ENCODE peak calls at places on chromosomes 2 and 18, in four cellular contexts. P, J, M and I are unnamed samples.

GRCh38 chr2:226052772-226053416 is 653.4 kb downstream of the NYAP2 start:
- DNase-seq in P (no peak), J (no peak), M (no peak), I (no peak)

GRCh38 chr2:26838121-26838906 is 9.6 kb upstream of the DPYSL5 start:
- DNase-seq in P (peak; percentile 57), J (peak; percentile 36), M (no peak), I (no peak)

GRCh38 chr18:54712315-54712714 is 116.0 kb upstream of the RAB27B start:
- DNase-seq in P (peak; percentile 77), J (peak; percentile 87), M (no peak), I (no peak)

GRCh38 chr2:1988049-1988448 is 243.7 kb upstream of the PXDN start:
- DNase-seq in P (no peak), J (no peak), M (no peak), I (no peak)

GRCh38 chr2:10900216-10901109 is 11.3 kb upstream of the KCNF1 start:
- DNase-seq in P (no peak), J (peak; percentile 10), M (no peak), I (no peak)

GRCh38 chr18:58088723-58089074 is 44.7 kb downstream of the NEDD4L start:
- DNase-seq in P (no peak), J (no peak), M (no peak), I (no peak)

GRCh38 chr2:216057688-216058193 is 23.9 kb downstream of the PECR start:
- DNase-seq in P (no peak), J (peak; percentile 70), M (no peak), I (peak; percentile 87)

GRCh38 chr2:74186038-74186437 is 7.4 kb upstream of the MOB1A start:
- DNase-seq in P (no peak), J (no peak), M (no peak), I (peak; percentile 82)

GRCh38 chr2:44267269-44268258 is 7.7 kb upstream of the SLC3A1 start:
- DNase-seq in P (peak; percentile 80), J (no peak), M (no peak), I (no peak)

GRCh38 chr2:43454791-43455190 is 141.0 kb downstream of the THADA start:
- DNase-seq in P (no peak), J (no peak), M (no peak), I (no peak)

GRCh38 chr2:110105608-110106467 is 9.8 kb downstream of the MALL start:
- DNase-seq in P (peak; percentile 78), J (peak; percentile 66), M (no peak), I (no peak)

GRCh38 chr18:79517322-79517721 is 121.6 kb downstream of the NFATC1 start:
- DNase-seq in P (no peak), J (no peak), M (no peak), I (peak; percentile 80)

GRCh38 chr2:18987592-18988073 is 370.8 kb downstream of the OSR1 start:
- DNase-seq in P (peak; percentile 97), J (peak; percentile 95), M (peak; percentile 78), I (no peak)

GRCh38 chr2:228257379-228257778 is 75.9 kb upstream of the SPHKAP start:
- DNase-seq in P (no peak), J (no peak), M (no peak), I (no peak)

GRCh38 chr2:217756375-217757107 is 246.3 kb downstream of the TNS1 start:
- DNase-seq in P (peak; percentile 49), J (peak; percentile 64), M (peak; percentile 78), I (peak; percentile 88)

GRCh38 chr2:30979822-30980245 is 158.4 kb downstream of the GALNT14 start:
- DNase-seq in P (peak; percentile 62), J (peak; percentile 13), M (peak; percentile 26), I (no peak)

GRCh38 chr2:32990556-32990955 is 43.8 kb downstream of the LTBP1 start:
- DNase-seq in P (no peak), J (no peak), M (no peak), I (no peak)

GRCh38 chr2:137888845-137889244 is 75.4 kb upstream of the HNMT start:
- DNase-seq in P (peak; percentile 12), J (no peak), M (no peak), I (no peak)

GRCh38 chr2:127537142-127537541 is 1.7 kb downstream of the MYO7B start:
- DNase-seq in P (no peak), J (no peak), M (no peak), I (no peak)

GRCh38 chr2:27545348-27546141 is 37.3 kb upstream of the ZNF512 start:
- DNase-seq in P (no peak), J (peak; percentile 69), M (no peak), I (no peak)

GRCh38 chr2:45778720-45779171 is 127.3 kb downstream of the PRKCE start:
- DNase-seq in P (peak; percentile 83), J (peak; percentile 63), M (peak; percentile 30), I (no peak)

GRCh38 chr2:219495531-219496122 is 3.1 kb upstream of the GMPPA start:
- DNase-seq in P (peak; percentile 70), J (peak; percentile 74), M (peak; percentile 66), I (no peak)

GRCh38 chr2:162073776-162074578 is at the start of gene DPP4:
- DNase-seq in P (no peak), J (peak; percentile 22), M (peak; percentile 36), I (peak; percentile 87)

GRCh38 chr2:150750726-150751125 is 263.3 kb upstream of the RND3 start:
- DNase-seq in P (peak; percentile 11), J (no peak), M (no peak), I (no peak)

GRCh38 chr2:70959851-70960832 is 18.3 kb upstream of the ANKRD53 start:
- DNase-seq in P (no peak), J (no peak), M (no peak), I (peak; percentile 58)

DNA sequence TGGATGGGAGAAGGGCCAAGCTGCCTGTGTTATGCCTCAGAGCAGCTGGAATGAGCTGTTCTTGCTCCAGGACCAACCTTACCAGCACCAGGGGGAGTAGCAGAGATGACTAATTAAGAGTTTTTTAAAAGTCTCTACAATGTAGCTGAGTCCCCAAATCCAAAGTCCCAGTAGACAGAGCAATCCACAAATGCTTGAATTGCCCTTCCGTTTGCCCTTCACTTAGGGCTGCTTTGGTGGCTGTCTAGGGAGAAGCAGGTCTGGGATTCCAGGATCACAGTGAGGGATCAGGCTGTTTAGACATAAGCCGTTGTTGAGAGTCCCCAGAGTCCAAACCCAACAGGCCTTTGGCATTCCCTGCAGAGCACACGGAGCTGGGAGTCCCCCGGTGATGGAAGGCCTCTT is 59.4 kb downstream of the RHOB start:
- DNase-seq in P (peak; percentile 54), J (peak; percentile 81), M (no peak), I (no peak)
- TF ChIP-seq CTCF in P (peak; percentile 33), J (peak; percentile 45), M (no peak), I (no peak)

DNA sequence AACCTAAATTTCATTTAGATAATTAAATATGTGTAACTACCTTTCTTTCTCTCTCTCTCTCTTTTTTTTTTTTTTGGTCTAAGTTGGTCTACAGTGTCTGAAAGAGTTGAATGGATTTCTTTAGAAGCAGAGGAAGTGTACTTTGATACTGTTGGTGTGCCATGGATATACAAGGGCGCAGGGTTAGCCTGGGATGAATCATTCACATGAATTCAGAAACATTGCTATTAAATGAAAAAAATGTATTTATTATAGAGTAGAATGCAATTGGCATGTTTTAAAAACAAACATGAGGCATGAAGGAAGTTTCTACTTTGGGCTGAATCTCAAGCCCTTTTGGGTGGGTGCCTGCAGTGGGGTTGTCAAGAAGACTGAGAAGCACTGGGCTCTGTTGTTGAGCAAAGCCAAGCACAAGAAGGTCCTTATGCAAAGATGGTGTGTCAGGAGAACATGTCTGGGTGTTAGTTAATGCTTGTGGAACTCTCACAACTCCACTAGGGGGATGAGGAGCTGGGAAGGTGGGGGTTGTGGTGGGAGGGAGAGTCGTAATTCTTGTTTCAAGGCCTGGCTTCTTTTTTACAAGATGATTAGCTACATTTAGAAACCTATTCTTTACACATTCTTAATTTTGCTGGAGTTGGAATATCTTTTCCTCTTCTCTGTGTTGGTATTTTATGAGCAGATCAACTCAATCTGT is 57.9 kb downstream of the LYPD6 start:
- DNase-seq in P (no peak), J (no peak), M (no peak), I (no peak)
- TF ChIP-seq CTCF in P (no peak), J (no peak), M (no peak), I (no peak)

DNA sequence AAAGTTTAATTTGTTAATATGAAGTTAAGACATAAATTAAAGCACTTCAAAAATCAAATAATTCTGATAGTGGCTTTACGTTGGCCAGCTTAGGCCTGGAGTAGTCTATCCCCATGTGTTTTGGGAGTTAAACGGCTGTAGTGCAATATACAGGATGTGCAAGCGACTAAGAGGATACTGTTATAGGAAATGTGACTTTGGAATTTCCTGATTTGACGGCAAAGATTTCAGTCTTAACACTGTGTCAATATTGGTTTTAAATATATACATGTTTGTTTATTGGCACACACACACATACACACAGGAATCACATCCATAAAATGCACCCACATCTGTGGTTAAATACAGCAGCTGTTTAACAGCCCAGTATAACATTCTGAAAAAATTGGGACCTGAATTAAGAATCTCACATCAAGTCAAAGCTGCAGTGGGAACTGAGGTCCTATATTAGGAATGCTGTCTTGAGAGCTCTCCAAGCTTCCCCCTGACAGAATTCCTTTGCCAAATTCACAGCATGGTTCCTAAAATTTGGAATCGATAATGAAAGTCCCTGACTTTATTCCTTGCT is 347.1 kb downstream of the TXNL1 start:
- DNase-seq in P (no peak), J (peak; percentile 47), M (no peak), I (no peak)
- TF ChIP-seq CTCF in P (no peak), J (no peak), M (no peak), I (no peak)

GRCh38 chr2:54331095-54331835 is 75.2 kb upstream of the TSPYL6 start:
- DNase-seq in P (no peak), J (no peak), M (no peak), I (no peak)
- TF ChIP-seq CTCF in P (no peak), J (no peak), M (no peak), I (no peak)